ENCODE peak calls at places on chromosomes 6 and 20, in ten cellular contexts. E is testis; H is CD8-positive, alpha-beta T cell; O is A549; U is lower lobe of right lung; B is PC-9; L is BJ; F is cardiac fibroblast; N is prostate gland; C is GM12865. V is an unnamed sample.

GRCh38 chr6:45801471-45802289 is 214.0 kb downstream of the CLIC5 start:
- DNase-seq in H (no peak), B (no peak), U (no peak), O (no peak), C (peak; percentile 33), E (no peak), F (peak; percentile 1), L (no peak), N (no peak), V (no peak)

GRCh38 chr6:84280030-84280429 is 52.6 kb upstream of the CEP162 start:
- DNase-seq in E (no peak), N (no peak), U (no peak), H (no peak), B (no peak), O (peak; percentile 31), F (peak; percentile 62), C (no peak), L (no peak), V (no peak)

GRCh38 chr6:139778688-139779087 is 404.2 kb upstream of the CITED2 start:
- DNase-seq in E (no peak), C (no peak), F (peak; percentile 49), U (no peak), H (no peak), L (no peak), B (no peak), N (no peak), O (no peak), V (no peak)

GRCh38 chr6:15036690-15037245 is 209.1 kb upstream of the JARID2 start:
- DNase-seq in C (no peak), N (no peak), L (no peak), O (no peak), F (no peak), H (no peak), U (no peak), E (peak; percentile 93), B (peak; percentile 71), V (no peak)

GRCh38 chr6:53359843-53360834 is 11.4 kb upstream of the ELOVL5 start:
- DNase-seq in H (no peak), F (peak; percentile 61), L (no peak), O (peak; percentile 32), C (peak; percentile 25), B (peak; percentile 10), N (no peak), E (peak; percentile 53), U (no peak), V (peak; percentile 84)

GRCh38 chr6:56279346-56280080 is 32.1 kb upstream of the COL21A1 start:
- DNase-seq in O (peak; percentile 84), F (no peak), E (no peak), N (no peak), C (no peak), H (no peak), B (peak; percentile 16), L (no peak), U (no peak), V (no peak)

GRCh38 chr20:53763707-53764415 is 170.2 kb upstream of the ZNF217 start:
- DNase-seq in O (peak; percentile 96), C (no peak), E (no peak), L (no peak), B (no peak), N (peak; percentile 68), H (no peak), U (no peak), F (peak; percentile 61), V (no peak)

GRCh38 chr6:170087946-170088348 is 202.9 kb downstream of the DLL1 start:
- DNase-seq in B (no peak), E (peak; percentile 16), F (no peak), H (peak; percentile 22), U (peak; percentile 52), O (no peak), L (no peak), C (peak; percentile 85), N (no peak), V (peak; percentile 34)

GRCh38 chr6:22845467-22845866 is 276.1 kb downstream of the HDGFL1 start:
- DNase-seq in O (no peak), N (no peak), F (no peak), C (no peak), H (no peak), E (no peak), L (no peak), B (no peak), U (no peak), V (no peak)

DNA sequence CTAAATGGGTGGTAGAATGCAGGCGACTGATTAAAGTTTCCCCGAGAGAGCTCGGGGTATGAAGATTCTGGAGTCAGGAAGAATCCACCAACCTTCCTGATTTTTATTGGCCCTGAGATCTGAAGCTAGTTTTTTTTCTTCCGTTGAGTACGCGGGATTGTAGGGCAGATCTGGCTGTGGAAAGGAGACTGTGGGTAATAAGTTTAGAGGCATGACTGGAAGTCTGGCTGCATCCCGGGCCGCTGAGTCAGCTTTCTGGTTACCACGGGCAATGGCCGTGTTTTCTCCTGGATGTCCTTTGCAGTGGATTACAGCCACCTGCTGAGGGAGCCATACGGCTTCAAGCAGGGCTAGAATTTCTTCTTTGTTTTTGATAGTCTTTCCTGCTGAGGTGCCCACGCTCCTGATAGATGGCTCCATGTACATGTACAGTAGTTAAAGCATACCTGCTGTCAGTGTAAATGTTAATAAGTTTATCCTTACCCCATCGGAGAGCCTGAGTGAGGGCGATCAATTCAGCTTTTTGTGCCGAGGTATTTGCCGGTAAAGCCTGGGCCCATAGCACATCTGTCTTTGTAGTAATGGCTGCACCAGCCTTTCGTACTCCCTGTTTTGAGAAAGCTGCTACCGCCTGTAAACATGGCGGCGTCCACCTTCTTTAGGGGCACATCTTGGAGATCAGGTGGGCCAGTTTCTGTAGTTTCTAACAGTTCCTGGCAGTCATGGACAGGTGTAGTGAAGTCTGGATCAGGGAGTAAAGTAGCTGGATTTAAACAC is 154.0 kb downstream of the TRIM27 start:
- DNase-seq in U (no peak), L (no peak), F (peak; percentile 63), C (no peak), H (no peak), E (no peak), B (peak; percentile 34), N (no peak), O (peak; percentile 61), V (no peak)
- H3K4me3 ChIP-seq in U (no peak overlapping the region), L (no peak overlapping the region), F (no peak overlapping the region), C (no peak overlapping the region), H (no peak overlapping the region), E (no peak overlapping the region), B (no peak overlapping the region), N (no peak overlapping the region), O (no peak overlapping the region), V (no peak overlapping the region)

DNA sequence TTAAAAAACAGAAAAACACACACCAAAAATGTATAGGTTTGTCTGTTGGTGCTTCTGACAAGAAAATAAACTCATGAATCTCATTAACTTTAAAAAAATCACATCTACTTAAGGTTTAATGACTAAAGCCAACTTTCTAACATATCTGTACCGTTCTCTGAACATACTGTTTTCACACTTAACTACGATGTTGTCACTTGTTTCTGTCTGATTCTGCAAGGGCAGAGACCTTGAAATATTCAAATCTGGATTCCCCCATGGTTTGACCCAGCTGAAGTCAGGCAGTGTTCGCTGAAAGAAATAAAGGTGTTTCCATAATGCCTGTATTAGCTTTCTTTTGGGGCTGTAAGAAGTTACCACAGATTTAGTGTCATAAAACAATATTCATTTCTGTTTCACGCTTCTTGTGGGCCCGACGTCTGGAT is 2.7 kb upstream of the ASXL1 start:
- DNase-seq in L (no peak), U (no peak), B (no peak), F (no peak), H (no peak), C (peak; percentile 85), N (no peak), E (no peak), O (no peak), V (no peak)
- H3K4me3 ChIP-seq in L (no peak overlapping the region), U (no peak overlapping the region), B (no peak overlapping the region), F (no peak overlapping the region), H (no peak overlapping the region), C (peak overlapping the region; percentile 35), N (no peak overlapping the region), E (no peak overlapping the region), O (no peak overlapping the region), V (no peak overlapping the region)

GRCh38 chr6:7264041-7264440 is 49.0 kb downstream of the SSR1 start:
- DNase-seq in O (no peak), L (no peak), N (no peak), F (no peak), E (no peak), B (no peak), H (no peak), U (no peak), C (no peak), V (no peak)

GRCh38 chr6:7260291-7261029 is 52.5 kb downstream of the SSR1 start:
- DNase-seq in O (no peak), B (no peak), H (no peak), F (no peak), C (no peak), N (no peak), E (no peak), U (no peak), L (no peak), V (no peak)

GRCh38 chr6:7262746-7263335 is 50.2 kb downstream of the SSR1 start:
- DNase-seq in N (no peak), E (no peak), F (no peak), L (no peak), H (no peak), B (no peak), O (no peak), C (no peak), U (no peak), V (no peak)

GRCh38 chr6:7261030-7261841 is 51.8 kb downstream of the SSR1 start:
- DNase-seq in O (peak; percentile 75), H (no peak), F (peak; percentile 85), U (peak; percentile 92), N (peak; percentile 88), B (peak; percentile 92), E (peak; percentile 92), C (peak; percentile 57), L (peak; percentile 47), V (no peak)

GRCh38 chr6:7262037-7262461 is 51.0 kb downstream of the SSR1 start:
- DNase-seq in H (no peak), N (no peak), B (peak; percentile 39), E (peak; percentile 87), F (no peak), C (peak; percentile 39), O (peak; percentile 50), L (no peak), U (no peak), V (no peak)
- H3K4me3 ChIP-seq in H (no peak overlapping the region), N (no peak overlapping the region), B (peak overlapping the region; percentile 62), E (peak overlapping the region; percentile 68), F (peak overlapping the region; percentile 67), C (no peak overlapping the region), O (peak overlapping the region; percentile 56), L (peak overlapping the region; percentile 65), U (peak overlapping the region; percentile 61), V (no peak overlapping the region)

DNA sequence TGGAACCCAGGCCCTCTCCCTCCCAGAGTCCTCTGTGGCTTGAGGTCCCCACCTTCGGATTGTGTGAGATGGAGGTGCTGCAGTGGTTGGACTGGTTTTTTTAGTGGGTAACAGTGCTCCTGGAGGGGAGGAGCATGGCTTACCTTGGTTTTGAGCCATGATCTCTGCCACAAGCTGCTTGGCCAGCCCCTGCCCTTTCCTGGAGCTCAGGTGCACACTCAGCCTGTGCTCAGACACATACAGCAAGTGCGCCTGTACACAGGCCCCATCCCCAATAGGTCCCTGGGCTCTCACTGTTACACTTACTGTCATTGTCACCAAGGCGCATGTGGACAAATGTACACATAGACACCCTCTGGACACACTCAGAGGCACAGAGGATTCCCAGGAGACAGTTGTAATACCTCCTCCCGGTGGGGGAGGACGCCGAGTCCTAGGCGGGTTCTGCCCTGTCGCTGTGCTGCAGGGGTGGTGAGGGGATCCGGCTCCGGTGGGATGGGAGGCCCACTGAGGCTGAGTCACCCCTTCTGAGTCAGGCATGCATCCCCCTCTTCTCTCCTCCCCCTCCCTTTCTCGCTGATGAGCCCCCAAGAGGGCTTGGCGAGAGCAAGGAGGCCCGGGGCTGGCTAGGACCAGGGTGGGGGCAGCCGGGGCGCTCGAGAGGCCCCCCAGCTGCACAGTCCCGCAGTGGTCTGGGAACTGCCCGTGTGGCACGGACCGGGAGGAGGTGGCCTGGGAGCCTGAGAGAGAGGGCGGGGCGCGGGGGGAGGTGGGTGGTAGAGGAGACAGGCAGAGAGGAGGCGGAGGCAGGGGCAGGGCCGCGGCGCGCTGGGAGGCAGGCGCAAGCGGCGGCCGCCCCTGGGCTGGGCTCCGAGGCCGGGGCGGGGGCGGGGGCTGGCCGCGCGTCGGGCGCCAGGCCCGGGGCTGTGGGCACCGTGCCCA is 515 bp upstream of the EPB41L1 start:
- DNase-seq in H (no peak), N (peak; percentile 89), C (no peak), U (peak; percentile 91), L (no peak), B (peak; percentile 89), O (peak; percentile 60), E (peak; percentile 90), F (peak; percentile 55), V (no peak)
- H3K4me3 ChIP-seq in H (no peak overlapping the region), N (peak overlapping the region; percentile 50), C (no peak overlapping the region), U (peak overlapping the region; percentile 69), L (peak overlapping the region; percentile 68), B (peak overlapping the region; percentile 79), O (peak overlapping the region; percentile 80), E (peak overlapping the region; percentile 54), F (peak overlapping the region; percentile 62), V (no peak overlapping the region)